ENCODE peak calls at places on chromosomes 3 and 15, in nine cellular contexts. One of them, this sample, is unnamed. For H3K9me2 and H3K79me2, the result is how much of the 10 kb centered on the place peaks cover.

GRCh38 chr15:88465633-88466219 is 1.5 kb downstream of the MRPL46 start:
- DNase-seq in hepatocyte: peak
- DNase-seq in GM23248: peak
- DNase-seq in PC-3: peak
- DNase-seq in PC-9: peak
- DNase-seq in SK-N-SH: no peak
- DNase-seq in MM.1S: no peak
- DNase-seq in OCI-LY7: no peak
- DNase-seq in HCT116: no peak
- DNase-seq in this sample: no peak

GRCh38 chr15:29835301-29835700 is 13.0 kb upstream of the TJP1 start:
- DNase-seq in hepatocyte: no peak
- DNase-seq in GM23248: peak
- DNase-seq in PC-3: peak
- DNase-seq in PC-9: no peak
- DNase-seq in SK-N-SH: no peak
- DNase-seq in MM.1S: no peak
- DNase-seq in OCI-LY7: no peak
- DNase-seq in HCT116: no peak
- DNase-seq in this sample: no peak

GRCh38 chr3:133663569-133664313 is 2.0 kb upstream of the TOPBP1 start:
- DNase-seq in hepatocyte: peak
- DNase-seq in GM23248: peak
- DNase-seq in PC-3: peak
- DNase-seq in PC-9: peak
- DNase-seq in SK-N-SH: peak
- DNase-seq in MM.1S: peak
- DNase-seq in OCI-LY7: peak
- DNase-seq in HCT116: peak
- DNase-seq in this sample: peak

GRCh38 chr3:151837057-151837456 is 23.1 kb downstream of the AADAC start:
- DNase-seq in hepatocyte: peak
- DNase-seq in GM23248: peak
- DNase-seq in PC-3: peak
- DNase-seq in PC-9: peak
- DNase-seq in SK-N-SH: no peak
- DNase-seq in MM.1S: no peak
- DNase-seq in OCI-LY7: no peak
- DNase-seq in HCT116: peak
- DNase-seq in this sample: no peak

GRCh38 chr3:52839892-52840545 is 5.2 kb upstream of the MUSTN1 start:
- DNase-seq in hepatocyte: no peak
- DNase-seq in GM23248: peak
- DNase-seq in PC-3: peak
- DNase-seq in PC-9: no peak
- DNase-seq in SK-N-SH: no peak
- DNase-seq in MM.1S: no peak
- DNase-seq in OCI-LY7: no peak
- DNase-seq in HCT116: no peak
- DNase-seq in this sample: no peak

GRCh38 chr3:71425491-71426071 is 157.9 kb downstream of the FOXP1 start:
- DNase-seq in hepatocyte: no peak
- DNase-seq in GM23248: peak
- DNase-seq in PC-3: peak
- DNase-seq in PC-9: no peak
- DNase-seq in SK-N-SH: no peak
- DNase-seq in MM.1S: no peak
- DNase-seq in OCI-LY7: peak
- DNase-seq in HCT116: no peak
- DNase-seq in this sample: peak

GRCh38 chr3:24545917-24546316 is 51.3 kb upstream of the THRB start:
- DNase-seq in hepatocyte: no peak
- DNase-seq in GM23248: peak
- DNase-seq in PC-3: peak
- DNase-seq in PC-9: no peak
- DNase-seq in SK-N-SH: no peak
- DNase-seq in MM.1S: no peak
- DNase-seq in OCI-LY7: no peak
- DNase-seq in HCT116: no peak
- DNase-seq in this sample: no peak

GRCh38 chr3:119338749-119339148 is 44.6 kb downstream of the ARHGAP31 start:
- DNase-seq in hepatocyte: no peak
- DNase-seq in GM23248: no peak
- DNase-seq in PC-3: no peak
- DNase-seq in PC-9: no peak
- DNase-seq in SK-N-SH: no peak
- DNase-seq in MM.1S: no peak
- DNase-seq in OCI-LY7: no peak
- DNase-seq in HCT116: no peak
- DNase-seq in this sample: no peak

GRCh38 chr15:40238927-40239591 is at the start of gene PAK6:
- DNase-seq in hepatocyte: peak
- DNase-seq in GM23248: peak
- DNase-seq in PC-3: peak
- DNase-seq in PC-9: peak
- DNase-seq in SK-N-SH: peak
- DNase-seq in MM.1S: no peak
- DNase-seq in OCI-LY7: peak
- DNase-seq in HCT116: peak
- DNase-seq in this sample: peak

GRCh38 chr3:144051211-144051610 is 79.6 kb downstream of the DIPK2A start:
- DNase-seq in hepatocyte: no peak
- DNase-seq in GM23248: no peak
- DNase-seq in PC-3: no peak
- DNase-seq in PC-9: no peak
- DNase-seq in SK-N-SH: no peak
- DNase-seq in MM.1S: no peak
- DNase-seq in OCI-LY7: no peak
- DNase-seq in HCT116: no peak
- DNase-seq in this sample: no peak
- H3K9me2 ChIP-seq in hepatocyte: under half
- H3K9me2 ChIP-seq in GM23248: under half
- H3K9me2 ChIP-seq in PC-3: under half
- H3K9me2 ChIP-seq in PC-9: under half
- H3K9me2 ChIP-seq in SK-N-SH: under half
- H3K9me2 ChIP-seq in MM.1S: under half
- H3K9me2 ChIP-seq in OCI-LY7: under half
- H3K9me2 ChIP-seq in HCT116: under half
- H3K9me2 ChIP-seq in this sample: under half

GRCh38 chr3:57934373-57934772 is 73.8 kb upstream of the FLNB start:
- DNase-seq in hepatocyte: no peak
- DNase-seq in GM23248: no peak
- DNase-seq in PC-3: no peak
- DNase-seq in PC-9: no peak
- DNase-seq in SK-N-SH: no peak
- DNase-seq in MM.1S: no peak
- DNase-seq in OCI-LY7: no peak
- DNase-seq in HCT116: no peak
- DNase-seq in this sample: no peak
- H3K79me2 ChIP-seq in hepatocyte: under half
- H3K79me2 ChIP-seq in GM23248: under half
- H3K79me2 ChIP-seq in PC-3: under half
- H3K79me2 ChIP-seq in PC-9: under half
- H3K79me2 ChIP-seq in SK-N-SH: under half
- H3K79me2 ChIP-seq in MM.1S: under half
- H3K79me2 ChIP-seq in OCI-LY7: under half
- H3K79me2 ChIP-seq in HCT116: under half
- H3K79me2 ChIP-seq in this sample: under half

GRCh38 chr15:43091859-43092258 is 14.0 kb downstream of the UBR1 start:
- DNase-seq in hepatocyte: no peak
- DNase-seq in GM23248: no peak
- DNase-seq in PC-3: no peak
- DNase-seq in PC-9: no peak
- DNase-seq in SK-N-SH: no peak
- DNase-seq in MM.1S: no peak
- DNase-seq in OCI-LY7: no peak
- DNase-seq in HCT116: no peak
- DNase-seq in this sample: no peak
- H3K4me2 ChIP-seq in hepatocyte: no peak
- H3K4me2 ChIP-seq in GM23248: no peak
- H3K4me2 ChIP-seq in PC-3: no peak
- H3K4me2 ChIP-seq in PC-9: no peak
- H3K4me2 ChIP-seq in SK-N-SH: no peak
- H3K4me2 ChIP-seq in MM.1S: no peak
- H3K4me2 ChIP-seq in OCI-LY7: no peak
- H3K4me2 ChIP-seq in HCT116: no peak
- H3K4me2 ChIP-seq in this sample: no peak

DNA sequence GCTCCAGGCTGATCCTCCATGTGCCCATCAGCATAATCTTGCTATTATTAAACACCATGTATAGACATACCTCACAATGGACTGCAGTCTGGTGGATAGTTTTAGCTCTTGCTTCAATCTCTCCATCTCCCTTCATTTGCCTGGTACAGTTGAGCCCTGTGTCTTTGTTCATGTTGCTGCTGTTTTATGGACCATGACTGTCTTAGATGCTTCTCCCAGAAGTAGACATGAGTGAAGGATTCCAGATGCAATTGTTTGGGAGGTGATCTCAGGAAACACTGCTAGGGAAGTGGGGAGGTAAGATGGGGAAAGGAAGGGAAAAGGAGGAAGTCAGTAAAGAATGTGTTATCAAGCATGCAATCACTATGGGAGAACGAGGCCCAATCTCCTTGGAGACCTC is 36.3 kb upstream of the CTNNB1 start:
- DNase-seq in hepatocyte: no peak
- DNase-seq in GM23248: no peak
- DNase-seq in PC-3: no peak
- DNase-seq in PC-9: no peak
- DNase-seq in SK-N-SH: no peak
- DNase-seq in MM.1S: no peak
- DNase-seq in OCI-LY7: no peak
- DNase-seq in HCT116: no peak
- DNase-seq in this sample: no peak
- H3K9me2 ChIP-seq in hepatocyte: under half
- H3K9me2 ChIP-seq in GM23248: under half
- H3K9me2 ChIP-seq in PC-3: under half
- H3K9me2 ChIP-seq in PC-9: under half
- H3K9me2 ChIP-seq in SK-N-SH: under half
- H3K9me2 ChIP-seq in MM.1S: under half
- H3K9me2 ChIP-seq in OCI-LY7: under half
- H3K9me2 ChIP-seq in HCT116: under half
- H3K9me2 ChIP-seq in this sample: under half

GRCh38 chr3:69505770-69506407 is 120.0 kb upstream of the FRMD4B start:
- DNase-seq in hepatocyte: peak
- DNase-seq in GM23248: peak
- DNase-seq in PC-3: no peak
- DNase-seq in PC-9: no peak
- DNase-seq in SK-N-SH: no peak
- DNase-seq in MM.1S: no peak
- DNase-seq in OCI-LY7: no peak
- DNase-seq in HCT116: no peak
- DNase-seq in this sample: no peak

GRCh38 chr3:69509288-69509687 is 123.4 kb upstream of the FRMD4B start:
- DNase-seq in hepatocyte: no peak
- DNase-seq in GM23248: no peak
- DNase-seq in PC-3: no peak
- DNase-seq in PC-9: no peak
- DNase-seq in SK-N-SH: no peak
- DNase-seq in MM.1S: no peak
- DNase-seq in OCI-LY7: no peak
- DNase-seq in HCT116: no peak
- DNase-seq in this sample: no peak

GRCh38 chr3:69510481-69511031 is 124.7 kb upstream of the FRMD4B start:
- DNase-seq in hepatocyte: no peak
- DNase-seq in GM23248: no peak
- DNase-seq in PC-3: no peak
- DNase-seq in PC-9: no peak
- DNase-seq in SK-N-SH: no peak
- DNase-seq in MM.1S: no peak
- DNase-seq in OCI-LY7: no peak
- DNase-seq in HCT116: no peak
- DNase-seq in this sample: no peak

DNA sequence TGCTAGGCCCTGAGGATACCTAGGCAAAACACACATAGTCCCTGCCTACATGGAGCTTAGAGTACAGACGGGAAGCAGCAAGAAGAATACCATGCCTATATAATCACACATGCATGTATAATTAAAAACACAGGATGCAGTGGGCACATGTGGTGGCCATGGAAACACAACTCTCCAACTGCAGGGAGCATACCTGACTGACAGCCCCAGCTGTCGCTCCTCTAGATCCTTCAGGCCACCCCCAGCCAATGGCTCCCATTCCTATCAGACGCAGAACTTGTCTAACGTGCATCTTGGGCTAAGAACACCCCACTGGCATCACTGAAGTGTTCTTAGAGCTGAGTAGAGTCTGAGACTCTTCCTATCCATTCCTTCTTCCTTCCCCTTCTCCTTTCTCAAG is 125.5 kb upstream of the FRMD4B start:
- DNase-seq in hepatocyte: no peak
- DNase-seq in GM23248: no peak
- DNase-seq in PC-3: no peak
- DNase-seq in PC-9: no peak
- DNase-seq in SK-N-SH: no peak
- DNase-seq in MM.1S: no peak
- DNase-seq in OCI-LY7: no peak
- DNase-seq in HCT116: no peak
- DNase-seq in this sample: no peak
- H3K79me2 ChIP-seq in hepatocyte: under half
- H3K79me2 ChIP-seq in GM23248: under half
- H3K79me2 ChIP-seq in PC-3: under half
- H3K79me2 ChIP-seq in PC-9: under half
- H3K79me2 ChIP-seq in SK-N-SH: under half
- H3K79me2 ChIP-seq in MM.1S: under half
- H3K79me2 ChIP-seq in OCI-LY7: under half
- H3K79me2 ChIP-seq in HCT116: under half
- H3K79me2 ChIP-seq in this sample: under half

GRCh38 chr3:150237490-150237889 is 170.6 kb upstream of the TSC22D2 start:
- DNase-seq in hepatocyte: no peak
- DNase-seq in GM23248: peak
- DNase-seq in PC-3: peak
- DNase-seq in PC-9: peak
- DNase-seq in SK-N-SH: no peak
- DNase-seq in MM.1S: no peak
- DNase-seq in OCI-LY7: no peak
- DNase-seq in HCT116: peak
- DNase-seq in this sample: no peak

GRCh38 chr3:150238995-150239612 is 169.0 kb upstream of the TSC22D2 start:
- DNase-seq in hepatocyte: peak
- DNase-seq in GM23248: no peak
- DNase-seq in PC-3: peak
- DNase-seq in PC-9: peak
- DNase-seq in SK-N-SH: no peak
- DNase-seq in MM.1S: no peak
- DNase-seq in OCI-LY7: no peak
- DNase-seq in HCT116: peak
- DNase-seq in this sample: no peak

GRCh38 chr3:150240891-150241290 is 167.2 kb upstream of the TSC22D2 start:
- DNase-seq in hepatocyte: peak
- DNase-seq in GM23248: no peak
- DNase-seq in PC-3: no peak
- DNase-seq in PC-9: no peak
- DNase-seq in SK-N-SH: no peak
- DNase-seq in MM.1S: no peak
- DNase-seq in OCI-LY7: no peak
- DNase-seq in HCT116: no peak
- DNase-seq in this sample: no peak

GRCh38 chr3:150238043-150238802 is 169.9 kb upstream of the TSC22D2 start:
- DNase-seq in hepatocyte: peak
- DNase-seq in GM23248: no peak
- DNase-seq in PC-3: peak
- DNase-seq in PC-9: peak
- DNase-seq in SK-N-SH: no peak
- DNase-seq in MM.1S: no peak
- DNase-seq in OCI-LY7: no peak
- DNase-seq in HCT116: no peak
- DNase-seq in this sample: no peak

GRCh38 chr3:150239764-150240163 is 168.3 kb upstream of the TSC22D2 start:
- DNase-seq in hepatocyte: no peak
- DNase-seq in GM23248: no peak
- DNase-seq in PC-3: no peak
- DNase-seq in PC-9: no peak
- DNase-seq in SK-N-SH: no peak
- DNase-seq in MM.1S: no peak
- DNase-seq in OCI-LY7: no peak
- DNase-seq in HCT116: no peak
- DNase-seq in this sample: no peak
- H3K4me2 ChIP-seq in hepatocyte: no peak
- H3K4me2 ChIP-seq in GM23248: no peak
- H3K4me2 ChIP-seq in PC-3: peak
- H3K4me2 ChIP-seq in PC-9: peak
- H3K4me2 ChIP-seq in SK-N-SH: no peak
- H3K4me2 ChIP-seq in MM.1S: no peak
- H3K4me2 ChIP-seq in OCI-LY7: no peak
- H3K4me2 ChIP-seq in HCT116: no peak
- H3K4me2 ChIP-seq in this sample: peak

This sample was measured in Karpas-422.